ENCODE peak calls at places on chromosomes 7 and 10, in four cellular contexts. O, E, H and V are unnamed samples.

GRCh38 chr10:59622320-59622901 is 87.2 kb downstream of the SLC16A9 start:
- DNase-seq in H (peak; percentile 65), O (peak; percentile 39), E (peak; percentile 65), V (peak; percentile 13)

GRCh38 chr10:71713135-71714040 is 6.2 kb downstream of the C10orf105 start:
- DNase-seq in O (no peak), H (no peak), E (peak; percentile 78), V (no peak)

GRCh38 chr7:21617916-21618390 is 75.1 kb downstream of the DNAH11 start:
- DNase-seq in H (peak; percentile 87), E (peak; percentile 36), O (no peak), V (no peak)

GRCh38 chr10:20877986-20878979 is 18.8 kb downstream of the NEBL start:
- DNase-seq in H (peak; percentile 4), O (no peak), E (no peak), V (no peak)

GRCh38 chr10:75375828-75376227 is 25.7 kb downstream of the ZNF503 start:
- DNase-seq in E (no peak), H (no peak), O (no peak), V (no peak)

GRCh38 chr10:5252177-5253037 is 55.8 kb downstream of the AKR1C4 start:
- DNase-seq in H (peak; percentile 75), O (no peak), E (no peak), V (no peak)

GRCh38 chr10:124296121-124296812 is 122.5 kb downstream of the OAT start:
- DNase-seq in E (no peak), H (no peak), O (no peak), V (peak; percentile 66)

GRCh38 chr7:36957620-36958019 is 233.3 kb upstream of the AOAH start:
- DNase-seq in H (no peak), O (no peak), E (no peak), V (no peak)

GRCh38 chr7:112205348-112206237 is 606 bp downstream of the DOCK4 start:
- DNase-seq in E (peak; percentile 60), H (peak; percentile 68), O (peak; percentile 72), V (peak; percentile 70)

GRCh38 chr10:86711237-86711956 is 43.1 kb downstream of the LDB3 start:
- DNase-seq in E (peak; percentile 67), O (peak; percentile 80), H (peak; percentile 90), V (peak; percentile 78)

GRCh38 chr7:18976715-18977466 is 140.5 kb downstream of the TWIST1 start:
- DNase-seq in E (no peak), H (no peak), O (no peak), V (no peak)

GRCh38 chr10:98446656-98447221 is at the start of gene HPS1:
- DNase-seq in E (peak; percentile 70), H (peak; percentile 73), O (peak; percentile 26), V (no peak)

GRCh38 chr7:55593515-55594318 is 21.4 kb upstream of the VOPP1 start:
- DNase-seq in E (peak; percentile 52), H (peak; percentile 66), O (peak; percentile 48), V (peak; percentile 67)

GRCh38 chr10:114810926-114811325 is 10.7 kb upstream of the FHIP2A start:
- DNase-seq in E (no peak), O (no peak), H (no peak), V (no peak)

GRCh38 chr7:96300487-96300886 is 21.4 kb downstream of the SLC25A13 start:
- DNase-seq in E (no peak), H (no peak), O (no peak), V (no peak)

GRCh38 chr10:17059197-17059688 is 70.4 kb downstream of the CUBN start:
- DNase-seq in E (no peak), O (no peak), H (peak; percentile 10), V (peak; percentile 61)

GRCh38 chr10:92830478-92831389 is 17.6 kb upstream of the EXOC6 start:
- DNase-seq in H (no peak), O (no peak), E (no peak), V (no peak)

GRCh38 chr7:66308411-66308810 is 103.3 kb downstream of the TPST1 start:
- DNase-seq in H (no peak), O (no peak), E (no peak), V (no peak)

GRCh38 chr7:107236857-107237256 is 68.1 kb downstream of the HBP1 start:
- DNase-seq in O (no peak), H (no peak), E (no peak), V (no peak)

GRCh38 chr7:107538001-107538400 is 25.7 kb downstream of the COG5 start:
- DNase-seq in O (no peak), H (no peak), E (no peak), V (no peak)

GRCh38 chr10:29688230-29688634 is 53.5 kb upstream of the SVIL start:
- DNase-seq in H (no peak), O (peak; percentile 46), E (no peak), V (no peak)
- H3K4me1 ChIP-seq in H (peaks cover 30% of the 10 kb centered on the region), O (peaks cover 6% of the 10 kb centered on the region), E (peaks cover 24% of the 10 kb centered on the region), V (peaks cover 22% of the 10 kb centered on the region)

DNA sequence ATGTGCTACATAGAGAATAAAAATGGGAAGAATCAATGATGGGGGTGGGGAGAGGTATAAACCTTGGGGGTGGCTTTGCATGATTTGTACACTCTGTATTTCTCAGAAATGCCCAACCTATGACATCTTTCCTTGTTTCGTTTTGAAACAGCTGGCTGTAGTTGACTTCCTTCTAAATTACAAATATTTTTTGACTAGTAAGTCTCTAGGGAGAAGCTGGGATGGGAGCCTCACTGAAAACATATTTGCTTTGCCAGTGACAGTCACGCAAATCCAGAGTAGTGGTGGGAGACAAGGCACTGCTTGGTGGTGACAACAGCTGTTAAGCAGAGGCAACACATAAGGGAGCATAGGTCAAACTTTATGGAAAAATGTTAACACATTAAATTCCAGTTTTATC is 440.5 kb downstream of the SEMA3D start:
- DNase-seq in O (no peak), E (no peak), H (no peak), V (peak; percentile 90)
- H3K4me3 ChIP-seq in O (no peak overlapping the region), E (no peak overlapping the region), H (no peak overlapping the region), V (peak overlapping the region; percentile 2)

GRCh38 chr10:3811331-3811870 is 26.4 kb upstream of the KLF6 start:
- DNase-seq in H (no peak), E (peak; percentile 55), O (no peak), V (no peak)
- H3K4me1 ChIP-seq in H (peaks cover 59% of the 10 kb centered on the region), E (peaks cover 48% of the 10 kb centered on the region), O (peaks cover 1% of the 10 kb centered on the region), V (peaks cover 19% of the 10 kb centered on the region)

GRCh38 chr10:79286318-79286951 is 60.8 kb upstream of the PPIF start:
- DNase-seq in O (no peak), H (no peak), E (peak; percentile 55), V (peak; percentile 65)
- H3K4me3 ChIP-seq in O (no peak overlapping the region), H (no peak overlapping the region), E (no peak overlapping the region), V (no peak overlapping the region)